ENCODE peak calls at places on chromosomes 5 and 9, in four cellular contexts. X is NCI-H774, T is SHP77, S is WTC11. G is an unnamed sample.
A peak's percentile ranks its signal among the peaks of the same experiment; 100 is the strongest.

GRCh38 chr5:74947961-74948613 is 81.9 kb upstream of the FAM169A start:
- DNase-seq in X (no peak), T (no peak), S (no peak), G (peak; percentile 69)

GRCh38 chr9:78932849-78933627 is 636.1 kb downstream of the PSAT1 start:
- DNase-seq in X (no peak), T (no peak), S (no peak), G (no peak)

GRCh38 chr5:178661836-178662540 is 35.1 kb upstream of the CLK4 start:
- DNase-seq in X (no peak), T (no peak), S (no peak), G (no peak)

GRCh38 chr9:127567898-127568617 is 44.0 kb upstream of the STXBP1 start:
- DNase-seq in X (no peak), T (peak; percentile 22), S (peak; percentile 57), G (peak; percentile 52)

GRCh38 chr9:124286292-124286931 is 28.7 kb downstream of the NEK6 start:
- DNase-seq in X (no peak), T (no peak), S (no peak), G (no peak)

GRCh38 chr5:99045864-99046263 is 117.1 kb upstream of the CHD1 start:
- DNase-seq in X (no peak), T (no peak), S (no peak), G (no peak)

GRCh38 chr9:96048954-96049831 is 173.7 kb downstream of the ERCC6L2 start:
- DNase-seq in X (no peak), T (no peak), S (no peak), G (no peak)

GRCh38 chr9:24899463-24899862 is 353.8 kb upstream of the IZUMO3 start:
- DNase-seq in X (peak; percentile 32), T (no peak), S (no peak), G (no peak)

GRCh38 chr5:119524461-119524860 is 72.2 kb downstream of the HSD17B4 start:
- DNase-seq in X (no peak), T (no peak), S (no peak), G (no peak)

GRCh38 chr5:134787692-134788091 is 29.1 kb downstream of the DDX46 start:
- DNase-seq in X (no peak), T (no peak), S (no peak), G (no peak)

GRCh38 chr5:139147743-139148079 is 50.5 kb downstream of the SIL1 start:
- DNase-seq in X (no peak), T (no peak), S (no peak), G (no peak)

GRCh38 chr9:113056191-113057106 is at the start of gene ZFP37:
- DNase-seq in X (peak; percentile 93), T (peak; percentile 94), S (peak; percentile 87), G (peak; percentile 93)

GRCh38 chr9:78122631-78123030 is 91.0 kb upstream of the GNAQ start:
- DNase-seq in X (no peak), T (no peak), S (no peak), G (no peak)

GRCh38 chr9:120477534-120478001 is 102.4 kb downstream of the CDK5RAP2 start:
- DNase-seq in X (peak; percentile 62), T (peak; percentile 33), S (peak; percentile 75), G (peak; percentile 75)

GRCh38 chr9:70802206-70802605 is 319.2 kb downstream of the TRPM3 start:
- DNase-seq in X (no peak), T (no peak), S (no peak), G (no peak)

GRCh38 chr5:174527936-174528557 is 196.3 kb upstream of the MSX2 start:
- DNase-seq in X (no peak), T (no peak), S (no peak), G (no peak)

GRCh38 chr9:35738924-35739323 is 6.5 kb downstream of the CREB3 start:
- DNase-seq in X (no peak), T (no peak), S (no peak), G (no peak)

GRCh38 chr9:105307731-105308130 is 63.3 kb downstream of the SLC44A1 start:
- DNase-seq in X (no peak), T (no peak), S (no peak), G (no peak)

GRCh38 chr9:129102791-129103594 is 7.6 kb downstream of the CRAT start:
- DNase-seq in X (peak; percentile 24), T (peak; percentile 89), S (peak; percentile 77), G (peak; percentile 79)

GRCh38 chr5:123460296-123460729 is 37.1 kb upstream of the CEP120 start:
- DNase-seq in X (no peak), T (no peak), S (no peak), G (peak; percentile 24)

GRCh38 chr9:109963079-109963478 is 183.1 kb downstream of the PALM2AKAP2 start:
- DNase-seq in X (no peak), T (no peak), S (no peak), G (no peak)

GRCh38 chr5:171882118-171882517 is 96.5 kb downstream of the SMIM23 start:
- DNase-seq in X (no peak), T (no peak), S (no peak), G (no peak)

G was measured in ELF-1.